ENCODE peak calls at places on chromosomes 13 and 19, in eight cellular contexts. N is upper lobe of right lung; V is astrocyte; I is CD8-positive, alpha-beta T cell; O is left ventricle myocardium inferior; X is esophagus squamous epithelium; Q is thoracic aorta; K is CD8-positive, alpha-beta memory T cell. D is an unnamed sample. For H3K27me3, the result is how much of the 10 kb centered on the place peaks cover.

GRCh38 chr19:860481-861098 is 1.1 kb downstream of the CFD start:
- DNase-seq in N (peak), V (peak), I (peak), O (peak), X (no peak), Q (no peak), K (peak), D (peak)

GRCh38 chr13:112943309-112944125 is 25.5 kb upstream of the MCF2L start:
- DNase-seq in N (peak), V (peak), I (no peak), O (peak), X (no peak), Q (no peak), K (no peak), D (peak)

GRCh38 chr19:13684021-13684420 is 80.3 kb upstream of the MRI1 start:
- DNase-seq in N (no peak), V (no peak), I (no peak), O (no peak), X (no peak), Q (no peak), K (no peak), D (no peak)

GRCh38 chr13:61029064-61029463 is 386.6 kb downstream of the PCDH20 start:
- DNase-seq in N (no peak), V (no peak), I (no peak), O (no peak), X (no peak), Q (no peak), K (no peak), D (no peak)

GRCh38 chr19:10111405-10111811 is at the start of gene P2RY11:
- DNase-seq in N (peak), V (no peak), I (peak), O (no peak), X (no peak), Q (no peak), K (peak), D (peak)

GRCh38 chr13:110405597-110406450 is 98.7 kb downstream of the COL4A2 start:
- DNase-seq in N (no peak), V (peak), I (no peak), O (no peak), X (no peak), Q (no peak), K (no peak), D (no peak)

GRCh38 chr19:33373701-33374405 is at the start of gene CEBPG:
- DNase-seq in N (peak), V (peak), I (peak), O (peak), X (no peak), Q (no peak), K (peak), D (peak)

GRCh38 chr19:980133-980998 is 3.8 kb upstream of the WDR18 start:
- DNase-seq in N (no peak), V (no peak), I (no peak), O (no peak), X (no peak), Q (no peak), K (peak), D (peak)

GRCh38 chr19:3146677-3147100 is 10.9 kb downstream of the GNA15 start:
- DNase-seq in N (peak), V (no peak), I (peak), O (no peak), X (no peak), Q (no peak), K (peak), D (peak)

GRCh38 chr19:46878613-46879375 is 18.0 kb downstream of the ARHGAP35 start:
- DNase-seq in N (no peak), V (peak), I (no peak), O (no peak), X (no peak), Q (no peak), K (no peak), D (no peak)

GRCh38 chr13:51542358-51542972 is 41.8 kb upstream of the WDFY2 start:
- DNase-seq in N (no peak), V (no peak), I (no peak), O (no peak), X (no peak), Q (no peak), K (no peak), D (no peak)

GRCh38 chr19:16825312-16826168 is 3.7 kb upstream of the SIN3B start:
- DNase-seq in N (no peak), V (peak), I (no peak), O (peak), X (no peak), Q (no peak), K (no peak), D (no peak)

GRCh38 chr13:113544071-113544891 is 40.3 kb upstream of the TFDP1 start:
- DNase-seq in N (peak), V (no peak), I (no peak), O (no peak), X (no peak), Q (no peak), K (peak), D (peak)

GRCh38 chr13:44396963-44397580 is 23.4 kb downstream of the SERP2 start:
- DNase-seq in N (no peak), V (peak), I (no peak), O (peak), X (no peak), Q (no peak), K (no peak), D (peak)

GRCh38 chr19:34336781-34337271 is 28.2 kb upstream of the GPI start:
- DNase-seq in N (no peak), V (no peak), I (peak), O (no peak), X (no peak), Q (no peak), K (no peak), D (no peak)

GRCh38 chr13:39900106-39900750 is 244.8 kb downstream of the COG6 start:
- DNase-seq in N (no peak), V (peak), I (no peak), O (no peak), X (no peak), Q (no peak), K (no peak), D (no peak)

GRCh38 chr19:7699422-7700127 is 2.4 kb downstream of the FCER2 start:
- DNase-seq in N (no peak), V (no peak), I (no peak), O (no peak), X (no peak), Q (no peak), K (no peak), D (no peak)

GRCh38 chr13:39538826-39539555 is 64.0 kb downstream of the LHFPL6 start:
- DNase-seq in N (no peak), V (peak), I (no peak), O (no peak), X (no peak), Q (no peak), K (no peak), D (no peak)

GRCh38 chr13:46728777-46729176 is 68.2 kb downstream of the ESD start:
- DNase-seq in N (no peak), V (no peak), I (no peak), O (no peak), X (no peak), Q (no peak), K (no peak), D (no peak)

GRCh38 chr13:36431204-36432105 is 840 bp upstream of the CCNA1 start:
- DNase-seq in N (peak), V (no peak), I (no peak), O (no peak), X (no peak), Q (no peak), K (no peak), D (peak)

GRCh38 chr13:39273953-39274352 is 235.7 kb downstream of the NHLRC3 start:
- DNase-seq in N (no peak), V (no peak), I (no peak), O (no peak), X (no peak), Q (no peak), K (no peak), D (no peak)

GRCh38 chr13:40550130-40550529 is 116.3 kb downstream of the FOXO1 start:
- DNase-seq in N (no peak), V (peak), I (no peak), O (no peak), X (no peak), Q (no peak), K (no peak), D (no peak)

GRCh38 chr19:10228393-10228792 is 2.7 kb downstream of the S1PR2 start:
- DNase-seq in N (no peak), V (no peak), I (no peak), O (no peak), X (no peak), Q (no peak), K (no peak), D (no peak)

GRCh38 chr13:26228080-26228479 is 6.0 kb upstream of the RNF6 start:
- DNase-seq in N (no peak), V (no peak), I (no peak), O (no peak), X (no peak), Q (no peak), K (no peak), D (no peak)

GRCh38 chr13:76036176-76036575 is 400.0 kb downstream of the LMO7 start:
- DNase-seq in N (no peak), V (no peak), I (no peak), O (no peak), X (no peak), Q (no peak), K (no peak), D (no peak)

GRCh38 chr13:21348771-21349170 is 110.3 kb downstream of the ZDHHC20 start:
- DNase-seq in N (no peak), V (no peak), I (no peak), O (no peak), X (no peak), Q (no peak), K (no peak), D (no peak)

GRCh38 chr13:50320297-50320862 is 305.1 kb downstream of the KCNRG start:
- DNase-seq in N (no peak), V (peak), I (no peak), O (no peak), X (no peak), Q (no peak), K (no peak), D (no peak)

GRCh38 chr13:40127476-40127875 is 472.0 kb downstream of the COG6 start:
- DNase-seq in N (no peak), V (no peak), I (no peak), O (no peak), X (no peak), Q (no peak), K (no peak), D (no peak)

GRCh38 chr19:43718627-43719377 is 2.9 kb downstream of the IRGC start:
- DNase-seq in N (no peak), V (no peak), I (no peak), O (no peak), X (no peak), Q (no peak), K (no peak), D (no peak)

GRCh38 chr13:43579321-43579720 is 207.5 kb downstream of the ENOX1 start:
- DNase-seq in N (no peak), V (no peak), I (no peak), O (no peak), X (no peak), Q (no peak), K (no peak), D (no peak)

GRCh38 chr19:37654118-37654517 is 1.1 kb downstream of the ZFP30 start:
- DNase-seq in N (no peak), V (no peak), I (no peak), O (no peak), X (no peak), Q (no peak), K (no peak), D (no peak)

GRCh38 chr13:24042710-24043440 is 117.6 kb upstream of the SPATA13 start:
- DNase-seq in N (no peak), V (no peak), I (no peak), O (no peak), X (no peak), Q (no peak), K (no peak), D (no peak)

GRCh38 chr19:6947745-6948144 is 60.4 kb downstream of the ADGRE1 start:
- DNase-seq in N (no peak), V (peak), I (no peak), O (no peak), X (no peak), Q (no peak), K (no peak), D (no peak)

GRCh38 chr13:24267283-24267682 is 42.1 kb upstream of the C1QTNF9 start:
- DNase-seq in N (no peak), V (no peak), I (no peak), O (no peak), X (no peak), Q (no peak), K (no peak), D (no peak)

GRCh38 chr19:6064703-6065073 is 45.6 kb downstream of the RFX2 start:
- DNase-seq in N (no peak), V (no peak), I (no peak), O (no peak), X (no peak), Q (no peak), K (no peak), D (no peak)

GRCh38 chr13:44734204-44734707 is 158.1 kb upstream of the TSC22D1 start:
- DNase-seq in N (peak), V (peak), I (no peak), O (peak), X (no peak), Q (no peak), K (no peak), D (peak)

GRCh38 chr19:51703655-51704515 is 10.8 kb downstream of the SPACA6 start:
- DNase-seq in N (peak), V (peak), I (peak), O (peak), X (peak), Q (peak), K (peak), D (peak)

GRCh38 chr13:80251403-80251802 is 89.5 kb downstream of the SPRY2 start:
- DNase-seq in N (no peak), V (peak), I (no peak), O (no peak), X (no peak), Q (no peak), K (no peak), D (no peak)

GRCh38 chr13:101535192-101535746 is 82.8 kb downstream of the ITGBL1 start:
- DNase-seq in N (no peak), V (no peak), I (no peak), O (no peak), X (no peak), Q (no peak), K (no peak), D (no peak)

GRCh38 chr19:49688531-49689132 is 762 bp upstream of the ADM5 start:
- DNase-seq in N (no peak), V (no peak), I (no peak), O (no peak), X (no peak), Q (no peak), K (no peak), D (no peak)

GRCh38 chr19:49687566-49688316 is 1.7 kb upstream of the ADM5 start:
- DNase-seq in N (no peak), V (no peak), I (no peak), O (no peak), X (no peak), Q (no peak), K (no peak), D (no peak)

GRCh38 chr19:49690073-49690655 is 752 bp upstream of the CPT1C start:
- DNase-seq in N (no peak), V (no peak), I (no peak), O (no peak), X (no peak), Q (no peak), K (no peak), D (no peak)

GRCh38 chr19:49690656-49691242 is at the start of gene CPT1C:
- DNase-seq in N (peak), V (peak), I (peak), O (peak), X (no peak), Q (no peak), K (peak), D (peak)

DNA sequence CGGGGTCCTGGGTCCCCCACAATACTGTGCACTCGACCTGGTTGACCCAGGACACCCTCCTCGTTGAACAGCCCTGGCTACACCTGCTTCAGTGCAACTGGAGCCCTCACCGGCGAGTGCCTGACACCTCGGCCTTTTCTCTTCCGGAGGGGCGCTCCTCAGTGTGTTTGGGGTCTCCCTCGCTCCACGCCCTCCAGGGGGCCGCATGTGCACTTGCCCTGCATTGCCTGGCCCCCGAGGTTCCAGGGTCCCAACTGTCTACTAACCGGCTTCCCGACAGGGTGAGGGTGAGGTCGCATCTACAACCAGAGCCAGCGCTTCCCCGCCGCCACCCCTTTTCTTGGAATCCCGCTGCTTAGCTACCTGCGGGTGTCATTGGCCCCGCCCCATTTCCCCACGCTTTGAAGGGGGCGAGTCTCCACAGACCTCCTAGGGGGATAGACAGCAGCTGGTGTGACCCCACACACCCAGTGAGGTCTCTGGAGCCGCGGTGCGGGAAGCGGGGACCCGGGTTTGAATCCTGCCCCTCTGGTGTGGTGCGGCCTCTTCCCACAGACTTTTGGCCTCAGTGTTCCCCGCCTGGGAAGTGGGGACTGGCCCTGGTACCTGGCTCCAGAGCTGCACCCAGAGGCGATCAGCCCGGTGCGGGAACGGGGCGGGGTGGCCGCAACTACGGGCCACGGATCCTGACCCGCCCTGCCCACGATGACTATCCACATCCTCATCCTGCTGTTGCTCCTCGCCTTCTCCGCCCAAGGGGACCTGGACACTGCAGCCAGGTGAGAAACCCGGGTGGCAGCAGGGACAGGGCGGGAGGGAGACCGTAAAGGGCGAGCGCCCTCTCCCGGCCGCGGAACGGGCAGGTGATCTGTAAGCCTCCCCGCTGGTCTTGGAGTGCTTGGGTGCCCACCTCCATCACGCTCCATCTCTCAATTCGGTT is at the start of gene ADM5:
- DNase-seq in N (peak), V (no peak), I (peak), O (peak), X (no peak), Q (no peak), K (no peak), D (peak)
- H3K27ac ChIP-seq in N (peak), V (no peak), I (no peak), O (peak), X (peak), Q (peak), K (no peak), D (peak)

GRCh38 chr19:50551034-50551712 is 17.1 kb downstream of the LRRC4B start:
- DNase-seq in N (no peak), V (no peak), I (no peak), O (no peak), X (no peak), Q (no peak), K (no peak), D (no peak)
- H3K27me3 ChIP-seq in N (under half), V (under half), I (under half), O (half or more), X (half or more), Q (under half), K (under half), D (half or more)

GRCh38 chr19:4636151-4636717 is 3.1 kb upstream of the TNFAIP8L1 start:
- DNase-seq in N (peak), V (no peak), I (peak), O (peak), X (no peak), Q (no peak), K (peak), D (peak)
- H3K27ac ChIP-seq in N (no peak), V (peak), I (no peak), O (peak), X (peak), Q (no peak), K (peak), D (no peak)

DNA sequence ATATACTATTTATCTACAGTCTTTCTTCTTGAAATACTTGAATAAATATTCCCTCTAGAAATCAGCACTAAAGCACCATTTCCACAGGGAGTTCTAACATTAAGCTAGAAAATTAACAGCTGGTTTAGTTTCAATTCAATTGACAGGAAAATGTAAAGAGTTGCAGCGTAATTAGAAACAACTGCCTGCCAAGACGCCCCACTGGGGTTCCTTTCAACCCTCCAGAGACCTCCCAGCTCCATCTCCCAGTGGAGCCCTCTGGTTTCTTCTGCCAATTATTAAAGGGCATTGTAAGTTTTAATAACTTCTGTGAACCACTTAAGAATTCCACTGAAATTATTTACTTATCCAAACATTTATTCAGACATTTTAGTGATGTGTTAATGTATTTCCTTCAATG is 4.1 kb downstream of the GJA3 start:
- DNase-seq in N (no peak), V (no peak), I (no peak), O (no peak), X (no peak), Q (no peak), K (no peak), D (no peak)
- H3K27me3 ChIP-seq in N (half or more), V (under half), I (under half), O (half or more), X (half or more), Q (under half), K (under half), D (half or more)

GRCh38 chr19:48777720-48778119 is 22.4 kb downstream of the FGF21 start:
- DNase-seq in N (no peak), V (no peak), I (no peak), O (no peak), X (no peak), Q (no peak), K (no peak), D (no peak)
- H3K27ac ChIP-seq in N (no peak), V (no peak), I (no peak), O (no peak), X (no peak), Q (no peak), K (no peak), D (no peak)

DNA sequence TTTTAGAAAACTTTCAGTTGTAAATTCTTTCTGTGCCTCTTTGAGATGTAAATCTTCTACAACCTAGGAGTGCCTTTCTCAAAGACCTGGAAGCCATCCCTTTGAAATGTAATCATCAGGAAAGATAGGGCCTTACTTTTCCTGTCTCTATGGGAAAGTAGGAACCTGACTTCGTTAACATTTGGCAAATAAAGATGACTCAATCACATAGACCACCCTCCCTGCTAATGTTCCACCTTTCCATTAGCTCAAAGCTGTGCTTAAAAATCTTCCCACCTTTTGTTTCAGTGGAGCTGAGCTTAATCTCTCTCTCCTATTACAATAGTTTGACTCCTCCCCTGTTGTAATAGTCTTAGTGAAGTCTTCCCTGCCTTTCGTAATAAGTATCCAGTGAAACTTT is 247.7 kb downstream of the OLFM4 start:
- DNase-seq in N (no peak), V (no peak), I (no peak), O (no peak), X (no peak), Q (no peak), K (no peak), D (no peak)
- H3K27me3 ChIP-seq in N (under half), V (under half), I (under half), O (under half), X (under half), Q (under half), K (under half), D (under half)

GRCh38 chr19:41870401-41870873 is 6.6 kb upstream of the CD79A start:
- DNase-seq in N (no peak), V (peak), I (no peak), O (no peak), X (no peak), Q (no peak), K (no peak), D (no peak)
- H3K27ac ChIP-seq in N (no peak), V (no peak), I (peak), O (peak), X (no peak), Q (no peak), K (no peak), D (peak)